ENCODE peak calls at places on chromosomes 3 and 15, in six cellular contexts. One of them, this sample, is unnamed.

GRCh38 chr15:39801641-39802309 is 19.1 kb upstream of the FSIP1 start:
- DNase-seq in foreskin fibroblast: no peak
- DNase-seq in HFFc6: no peak
- DNase-seq in heart left ventricle: no peak
- DNase-seq in CD4-positive, alpha-beta T cell: no peak
- DNase-seq in neural crest cell: no peak
- DNase-seq in this sample: peak; percentile 20

GRCh38 chr15:66400351-66400774 is 13.7 kb downstream of the MAP2K1 start:
- DNase-seq in heart left ventricle: no peak
- DNase-seq in foreskin fibroblast: peak; percentile 34
- DNase-seq in neural crest cell: no peak
- DNase-seq in CD4-positive, alpha-beta T cell: no peak
- DNase-seq in HFFc6: peak; percentile 25
- DNase-seq in this sample: no peak

GRCh38 chr3:26004205-26004604 is 214.3 kb downstream of the OXSM start:
- DNase-seq in heart left ventricle: no peak
- DNase-seq in CD4-positive, alpha-beta T cell: no peak
- DNase-seq in neural crest cell: no peak
- DNase-seq in foreskin fibroblast: no peak
- DNase-seq in HFFc6: no peak
- DNase-seq in this sample: no peak

GRCh38 chr15:70770863-70771262 is 7.5 kb upstream of the UACA start:
- DNase-seq in CD4-positive, alpha-beta T cell: no peak
- DNase-seq in foreskin fibroblast: no peak
- DNase-seq in heart left ventricle: no peak
- DNase-seq in HFFc6: no peak
- DNase-seq in neural crest cell: no peak
- DNase-seq in this sample: no peak

GRCh38 chr3:4826237-4827100 is 152.8 kb upstream of the BHLHE40 start:
- DNase-seq in foreskin fibroblast: no peak
- DNase-seq in HFFc6: no peak
- DNase-seq in neural crest cell: no peak
- DNase-seq in heart left ventricle: peak; percentile 95
- DNase-seq in CD4-positive, alpha-beta T cell: no peak
- DNase-seq in this sample: no peak

GRCh38 chr3:146524961-146525360 is 19.4 kb downstream of the PLSCR1 start:
- DNase-seq in CD4-positive, alpha-beta T cell: no peak
- DNase-seq in foreskin fibroblast: no peak
- DNase-seq in neural crest cell: no peak
- DNase-seq in heart left ventricle: no peak
- DNase-seq in HFFc6: no peak
- DNase-seq in this sample: no peak

GRCh38 chr3:147930417-147930816 is 521.3 kb downstream of the ZIC1 start:
- DNase-seq in foreskin fibroblast: no peak
- DNase-seq in neural crest cell: no peak
- DNase-seq in HFFc6: peak; percentile 8
- DNase-seq in CD4-positive, alpha-beta T cell: no peak
- DNase-seq in heart left ventricle: no peak
- DNase-seq in this sample: no peak

GRCh38 chr3:122681294-122682015 is 816 bp downstream of the PARP14 start:
- DNase-seq in foreskin fibroblast: peak; percentile 6
- DNase-seq in heart left ventricle: no peak
- DNase-seq in HFFc6: no peak
- DNase-seq in neural crest cell: no peak
- DNase-seq in CD4-positive, alpha-beta T cell: no peak
- DNase-seq in this sample: no peak

GRCh38 chr3:197335428-197336132 is 37.2 kb upstream of the DLG1 start:
- DNase-seq in neural crest cell: no peak
- DNase-seq in CD4-positive, alpha-beta T cell: no peak
- DNase-seq in foreskin fibroblast: no peak
- DNase-seq in HFFc6: no peak
- DNase-seq in heart left ventricle: peak; percentile 49
- DNase-seq in this sample: peak; percentile 30

DNA sequence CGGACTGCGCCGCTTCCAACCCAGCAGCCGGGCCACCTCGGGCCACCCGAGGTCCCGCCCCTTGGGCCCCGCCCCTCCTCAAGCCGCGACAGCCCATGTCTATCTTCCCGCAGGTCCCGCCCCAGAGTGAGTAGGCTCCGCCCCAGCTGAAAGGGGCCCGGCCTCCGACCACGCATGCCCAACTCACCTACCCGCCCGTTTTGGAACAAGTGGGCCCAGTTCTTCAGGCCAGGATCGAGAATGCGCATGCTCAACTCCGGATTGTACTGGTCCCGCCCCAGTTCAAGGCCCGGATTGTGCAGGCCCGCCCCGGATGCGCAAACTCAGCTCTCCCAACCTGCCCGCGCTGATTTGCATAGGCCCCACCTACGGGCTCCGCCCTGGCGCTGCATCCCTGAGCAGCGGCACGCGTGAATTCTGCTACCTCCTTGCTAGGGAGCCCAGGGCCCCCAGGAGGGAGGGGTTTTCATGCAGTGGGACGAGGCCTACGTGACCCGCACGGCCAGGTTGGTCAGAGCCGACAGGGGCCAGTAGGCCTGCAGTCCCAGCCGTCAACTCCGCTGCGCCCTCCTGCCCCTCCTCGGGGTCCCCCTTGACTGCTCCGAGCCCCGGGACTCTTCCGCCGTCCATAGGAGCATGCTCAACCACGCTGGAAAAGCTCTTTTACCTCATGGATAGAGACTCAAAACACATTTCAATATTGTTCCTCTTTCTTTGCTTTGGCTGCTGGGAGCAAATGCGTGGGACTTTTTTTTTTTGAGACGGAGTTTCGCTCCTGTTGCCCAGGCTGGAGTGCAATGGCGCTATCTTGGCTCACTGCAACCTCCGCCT is at the start of gene PFKFB4:
- DNase-seq in HFFc6: peak; percentile 99
- DNase-seq in foreskin fibroblast: peak; percentile 99
- DNase-seq in neural crest cell: peak; percentile 97
- DNase-seq in heart left ventricle: peak; percentile 99
- DNase-seq in CD4-positive, alpha-beta T cell: peak; percentile 98
- DNase-seq in this sample: peak; percentile 99
- TF ChIP-seq CTCF in HFFc6: peak; percentile 49
- TF ChIP-seq CTCF in foreskin fibroblast: no peak
- TF ChIP-seq CTCF in neural crest cell: peak; percentile 26
- TF ChIP-seq CTCF in heart left ventricle: no peak
- TF ChIP-seq CTCF in CD4-positive, alpha-beta T cell: no peak
- TF ChIP-seq CTCF in this sample: no peak

DNA sequence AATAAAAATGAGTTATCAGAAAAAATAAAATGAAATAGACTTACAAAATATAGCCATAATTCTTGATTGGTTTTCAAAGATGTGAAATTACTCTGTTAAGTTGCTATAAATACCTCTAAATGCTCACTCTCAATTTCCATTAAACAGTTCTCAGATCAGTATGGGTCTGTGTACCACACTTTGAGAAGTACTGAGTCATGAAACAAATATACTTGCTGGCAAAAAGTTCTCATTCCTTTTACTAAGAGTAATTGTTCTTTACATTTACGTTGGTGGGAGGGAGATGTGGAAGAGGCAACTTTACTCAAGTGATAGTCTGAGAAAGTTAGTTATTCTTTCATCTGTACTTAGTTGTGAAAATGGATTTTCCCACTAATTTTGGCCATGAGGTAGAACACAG is 96.3 kb downstream of the ZNF385D start:
- DNase-seq in HFFc6: peak; percentile 42
- DNase-seq in CD4-positive, alpha-beta T cell: no peak
- DNase-seq in neural crest cell: no peak
- DNase-seq in heart left ventricle: no peak
- DNase-seq in foreskin fibroblast: peak; percentile 57
- DNase-seq in this sample: no peak
- TF ChIP-seq CTCF in HFFc6: no peak
- TF ChIP-seq CTCF in CD4-positive, alpha-beta T cell: no peak
- TF ChIP-seq CTCF in neural crest cell: no peak
- TF ChIP-seq CTCF in heart left ventricle: no peak
- TF ChIP-seq CTCF in foreskin fibroblast: no peak
- TF ChIP-seq CTCF in this sample: no peak

GRCh38 chr3:67558429-67558828 is 96.0 kb downstream of the SUCLG2 start:
- DNase-seq in neural crest cell: no peak
- DNase-seq in CD4-positive, alpha-beta T cell: no peak
- DNase-seq in heart left ventricle: no peak
- DNase-seq in foreskin fibroblast: peak; percentile 28
- DNase-seq in HFFc6: no peak
- DNase-seq in this sample: no peak
- TF ChIP-seq CTCF in neural crest cell: no peak
- TF ChIP-seq CTCF in CD4-positive, alpha-beta T cell: no peak
- TF ChIP-seq CTCF in heart left ventricle: no peak
- TF ChIP-seq CTCF in foreskin fibroblast: no peak
- TF ChIP-seq CTCF in HFFc6: no peak
- TF ChIP-seq CTCF in this sample: no peak

DNA sequence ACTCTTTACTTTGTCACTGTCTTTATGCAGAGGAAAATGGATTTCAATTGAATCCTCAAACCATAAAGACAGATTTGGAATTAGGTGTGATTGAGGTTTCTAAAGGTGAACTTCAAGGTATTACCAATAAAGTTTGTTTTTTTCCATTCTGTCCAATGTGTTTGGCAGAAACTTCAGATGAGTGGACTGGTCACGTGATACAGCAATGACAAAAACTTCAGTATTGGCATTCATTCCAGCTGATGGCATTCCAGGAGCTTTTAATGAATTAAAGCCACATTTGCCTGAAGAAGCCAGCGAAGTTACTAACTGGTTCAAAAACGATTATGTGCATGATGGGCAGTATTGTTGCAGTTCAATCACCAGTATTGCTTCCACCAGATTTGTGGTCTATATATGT is 4.5 kb upstream of the MASP1 start:
- DNase-seq in heart left ventricle: no peak
- DNase-seq in neural crest cell: no peak
- DNase-seq in HFFc6: no peak
- DNase-seq in CD4-positive, alpha-beta T cell: no peak
- DNase-seq in foreskin fibroblast: no peak
- DNase-seq in this sample: no peak
- TF ChIP-seq CTCF in heart left ventricle: no peak
- TF ChIP-seq CTCF in neural crest cell: no peak
- TF ChIP-seq CTCF in HFFc6: peak; percentile 15
- TF ChIP-seq CTCF in CD4-positive, alpha-beta T cell: no peak
- TF ChIP-seq CTCF in foreskin fibroblast: no peak
- TF ChIP-seq CTCF in this sample: no peak

DNA sequence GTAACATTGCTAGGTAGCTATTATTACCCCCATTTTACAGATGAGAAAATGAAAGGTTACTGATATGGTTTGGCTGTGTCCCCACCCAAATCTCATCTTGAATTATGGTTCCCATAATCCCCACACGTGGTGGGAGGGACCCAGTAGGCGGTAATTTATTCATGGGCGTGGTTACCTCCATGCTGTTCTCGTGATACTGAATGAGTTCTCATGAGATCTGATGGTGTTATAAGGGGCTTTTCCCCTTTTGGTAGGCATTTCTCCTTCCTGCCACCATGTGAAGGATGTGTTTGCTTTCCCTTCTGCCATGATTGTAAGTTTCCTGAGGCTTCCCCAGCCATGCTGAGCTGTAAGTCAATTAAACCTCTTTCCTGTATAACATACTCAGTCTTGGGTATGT is 252.1 kb downstream of the OPA1 start:
- DNase-seq in CD4-positive, alpha-beta T cell: no peak
- DNase-seq in foreskin fibroblast: no peak
- DNase-seq in heart left ventricle: no peak
- DNase-seq in HFFc6: no peak
- DNase-seq in neural crest cell: no peak
- DNase-seq in this sample: no peak
- TF ChIP-seq CTCF in CD4-positive, alpha-beta T cell: no peak
- TF ChIP-seq CTCF in foreskin fibroblast: no peak
- TF ChIP-seq CTCF in heart left ventricle: no peak
- TF ChIP-seq CTCF in HFFc6: no peak
- TF ChIP-seq CTCF in neural crest cell: no peak
- TF ChIP-seq CTCF in this sample: no peak

This sample was measured in nephron progenitor cell.